ENCODE peak calls at places on chromosomes 5 and 9, in nine cellular contexts. X, Z, M, I, G, K, P, L and A are unnamed samples. For H3K4me1, the result is how much of the 10 kb centered on the place peaks cover.

GRCh38 chr5:74109344-74109743 is 483.3 kb downstream of the ARHGEF28 start:
- DNase-seq in L (no peak), X (no peak), P (no peak), Z (peak), I (no peak), G (peak), M (no peak), K (no peak), A (no peak)

GRCh38 chr5:87127426-87127825 is 140.3 kb upstream of the RASA1 start:
- DNase-seq in G (no peak), X (no peak), M (peak), K (no peak), Z (no peak), I (no peak), P (no peak), L (no peak), A (peak)

GRCh38 chr5:36502608-36503007 is 103.8 kb upstream of the SLC1A3 start:
- DNase-seq in P (no peak), L (no peak), K (no peak), I (no peak), Z (no peak), M (peak), X (no peak), G (no peak), A (peak)

GRCh38 chr9:109248133-109248581 is 72.7 kb downstream of the EPB41L4B start:
- DNase-seq in P (no peak), K (no peak), G (no peak), Z (no peak), I (peak), X (no peak), M (peak), L (peak), A (no peak)

GRCh38 chr5:83567741-83568530 is 96.4 kb downstream of the VCAN start:
- DNase-seq in Z (no peak), L (no peak), K (no peak), I (no peak), X (no peak), P (peak), M (peak), G (no peak), A (peak)

GRCh38 chr5:103745353-103746065 is 182.9 kb upstream of the NUDT12 start:
- DNase-seq in I (no peak), K (no peak), M (no peak), L (no peak), Z (no peak), P (no peak), X (no peak), G (no peak), A (no peak)

GRCh38 chr5:127313847-127314473 is 23.4 kb downstream of the MEGF10 start:
- DNase-seq in G (peak), Z (peak), L (peak), I (peak), P (peak), M (peak), X (peak), K (peak), A (peak)

GRCh38 chr9:91034976-91035824 is 233.6 kb downstream of the SYK start:
- DNase-seq in X (peak), Z (no peak), L (no peak), I (no peak), K (no peak), G (no peak), M (peak), P (peak), A (no peak)

GRCh38 chr9:76602191-76602590 is 143.2 kb downstream of the GCNT1 start:
- DNase-seq in Z (no peak), M (no peak), L (no peak), X (no peak), G (no peak), K (no peak), P (no peak), I (no peak), A (no peak)

GRCh38 chr5:150342583-150342982 is 14.9 kb upstream of the TCOF1 start:
- DNase-seq in Z (no peak), X (no peak), M (no peak), P (peak), L (no peak), K (no peak), I (no peak), G (no peak), A (no peak)

GRCh38 chr5:143014017-143014651 is 244.0 kb downstream of the ARHGAP26 start:
- DNase-seq in G (peak), M (peak), L (peak), K (no peak), P (no peak), I (no peak), Z (peak), X (peak), A (peak)

GRCh38 chr9:22147818-22148573 is 138.9 kb upstream of the CDKN2B start:
- DNase-seq in P (no peak), I (no peak), M (peak), Z (no peak), X (no peak), K (peak), L (no peak), G (no peak), A (peak)

GRCh38 chr5:114544561-114544960 is 182.7 kb downstream of the KCNN2 start:
- DNase-seq in P (no peak), X (no peak), Z (no peak), G (peak), L (no peak), M (no peak), I (peak), K (no peak), A (no peak)

GRCh38 chr5:110625376-110625999 is 101.0 kb downstream of the TMEM232 start:
- DNase-seq in G (peak), X (peak), K (peak), M (peak), I (peak), Z (peak), L (peak), P (peak), A (peak)

GRCh38 chr5:76818844-76819831 is at the start of gene F2RL1:
- DNase-seq in G (peak), Z (peak), M (peak), K (peak), X (no peak), P (peak), I (peak), L (peak), A (peak)

GRCh38 chr5:96463106-96463505 is 30.1 kb upstream of the PCSK1 start:
- DNase-seq in K (no peak), Z (no peak), P (no peak), M (no peak), I (no peak), G (no peak), X (no peak), L (no peak), A (no peak)

GRCh38 chr5:58184910-58185309 is 275.0 kb downstream of the PLK2 start:
- DNase-seq in Z (no peak), L (no peak), I (no peak), M (peak), P (no peak), K (no peak), G (no peak), X (no peak), A (peak)

GRCh38 chr5:58185397-58186195 is 274.3 kb downstream of the PLK2 start:
- DNase-seq in M (peak), K (no peak), X (no peak), Z (no peak), G (no peak), I (no peak), L (no peak), P (no peak), A (peak)

GRCh38 chr5:58191451-58191850 is 268.4 kb downstream of the PLK2 start:
- DNase-seq in L (no peak), P (no peak), K (no peak), X (no peak), Z (no peak), I (no peak), M (no peak), G (no peak), A (peak)

GRCh38 chr5:58187473-58188286 is 272.2 kb downstream of the PLK2 start:
- DNase-seq in X (no peak), L (no peak), P (no peak), M (no peak), K (no peak), Z (no peak), I (no peak), G (no peak), A (peak)

DNA sequence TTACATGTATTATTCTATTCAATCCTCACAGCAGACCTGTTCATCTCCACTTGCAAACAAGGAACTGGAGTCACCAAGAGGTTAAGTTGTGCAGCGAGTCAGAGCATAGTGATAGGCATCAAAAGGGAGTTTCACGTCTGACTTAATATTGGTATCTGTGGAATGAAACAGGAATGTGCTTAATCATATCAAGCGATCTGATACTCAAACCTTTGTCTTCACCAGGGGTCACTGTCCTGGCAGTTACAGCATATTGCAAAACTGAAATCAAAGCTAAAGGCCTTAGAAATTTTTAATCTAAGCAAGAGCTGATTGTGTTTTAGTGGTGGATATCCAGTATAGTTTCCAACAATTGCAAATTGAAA is 271.6 kb downstream of the PLK2 start:
- DNase-seq in Z (peak), K (peak), M (peak), I (peak), L (no peak), G (peak), P (no peak), X (no peak), A (peak)
- H3K4me3 ChIP-seq in Z (no peak), K (no peak), M (no peak), I (no peak), L (no peak), G (no peak), P (no peak), X (no peak), A (peak)

GRCh38 chr9:17863213-17863883 is 284.5 kb downstream of the SH3GL2 start:
- DNase-seq in Z (no peak), K (no peak), G (no peak), X (no peak), I (no peak), L (no peak), P (no peak), M (no peak), A (no peak)
- H3K4me1 ChIP-seq in Z (under half), K (under half), G (under half), X (under half), I (under half), L (under half), P (under half), M (under half), A (under half)

DNA sequence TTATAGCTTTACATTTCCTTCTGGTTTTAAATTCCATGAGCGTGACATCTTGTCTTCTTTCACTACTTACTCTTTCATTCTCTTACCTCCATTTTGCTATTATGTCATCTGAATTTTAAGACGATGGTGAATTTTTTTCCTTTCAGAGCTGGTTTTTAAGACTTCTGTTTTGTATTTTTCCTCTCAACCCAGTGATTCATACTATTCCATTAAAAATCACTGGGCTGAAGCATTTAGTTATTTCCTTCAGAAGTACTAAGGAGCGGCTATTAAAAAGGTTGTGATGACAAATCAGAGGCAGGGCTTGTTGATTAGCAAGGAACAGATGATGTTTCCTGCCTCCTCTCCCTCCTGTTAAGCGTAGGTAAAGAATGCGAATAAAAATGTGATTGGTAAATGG is 16.5 kb downstream of the AGXT2 start:
- DNase-seq in I (no peak), G (no peak), P (no peak), M (peak), K (no peak), L (no peak), Z (peak), X (no peak), A (no peak)
- TF ChIP-seq EZH2phosphoT487 in I (no peak), G (no peak), P (no peak), M (no peak), K (no peak), L (no peak), Z (no peak), X (no peak), A (no peak)

DNA sequence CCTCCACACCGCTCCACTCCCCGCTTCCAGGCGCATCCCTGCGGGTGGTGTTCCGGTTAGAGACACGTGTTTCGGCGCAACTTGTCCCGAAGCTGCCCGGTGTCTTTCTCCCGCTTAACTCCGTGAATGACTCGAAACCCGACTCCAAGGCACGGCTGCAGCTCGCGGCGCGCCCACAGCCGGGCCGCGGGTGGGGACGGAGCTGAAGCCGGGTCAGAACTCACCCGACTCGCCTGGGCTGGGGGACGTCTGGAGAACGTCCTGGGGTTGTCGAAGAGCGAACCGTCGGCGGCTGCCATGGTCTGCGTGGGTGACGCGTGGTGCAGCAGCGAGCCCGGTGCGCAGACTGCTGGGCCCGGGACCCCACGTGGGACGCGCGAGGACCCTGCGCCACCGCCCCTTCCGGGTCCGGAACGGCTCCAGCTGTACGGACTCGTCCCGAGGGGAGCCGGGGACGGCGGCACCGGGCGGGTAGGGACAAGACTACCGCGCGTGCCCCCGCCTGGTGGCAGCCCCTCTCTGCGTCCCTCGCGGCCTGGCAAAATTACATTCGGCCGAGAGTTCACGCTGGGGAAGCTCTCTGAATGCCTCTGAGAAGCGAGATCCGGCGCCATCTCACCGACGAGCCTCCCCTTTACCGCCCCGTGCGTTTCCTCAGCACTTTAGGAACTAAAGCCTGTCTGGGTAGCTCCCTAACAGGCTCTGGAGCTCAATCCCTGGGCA is at the start of gene DDX31:
- DNase-seq in L (peak), K (peak), G (peak), X (peak), M (peak), I (peak), Z (peak), P (peak), A (peak)
- H3K4me3 ChIP-seq in L (peak), K (peak), G (peak), X (peak), M (peak), I (peak), Z (peak), P (peak), A (peak)

DNA sequence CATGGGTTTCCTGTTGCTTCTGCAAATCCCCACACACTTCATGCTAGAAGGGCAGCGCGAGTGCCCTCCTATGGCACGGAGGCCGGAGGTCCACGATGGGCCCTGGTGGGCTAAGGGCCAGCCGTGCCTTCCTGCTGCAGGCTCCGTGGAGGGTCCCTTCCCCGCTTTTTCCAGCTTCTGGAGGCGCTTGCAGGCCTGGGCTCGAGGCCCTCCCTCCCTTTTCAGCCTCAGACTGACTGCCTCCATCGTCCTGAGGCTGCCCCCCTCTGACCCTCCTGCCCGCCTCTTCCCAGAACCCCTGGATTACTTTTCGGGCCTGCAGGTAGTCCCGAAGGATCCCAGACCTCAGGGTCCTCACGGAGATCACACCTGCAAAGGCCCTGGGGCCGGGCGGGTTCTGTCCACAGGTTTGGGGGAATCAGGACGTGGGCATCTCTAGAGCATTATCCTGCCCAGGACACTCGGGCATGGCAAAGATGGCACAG is 3.2 kb upstream of the TERT start:
- DNase-seq in X (no peak), I (peak), P (no peak), G (no peak), L (no peak), K (no peak), Z (no peak), M (no peak), A (no peak)
- H3K4me1 ChIP-seq in X (half or more), I (under half), P (under half), G (under half), L (under half), K (under half), Z (under half), M (under half), A (under half)

GRCh38 chr5:56829137-56829536 is 13.8 kb downstream of the MAP3K1 start:
- DNase-seq in G (no peak), X (no peak), M (no peak), K (peak), L (no peak), Z (no peak), P (peak), I (no peak), A (peak)
- TF ChIP-seq EZH2phosphoT487 in G (no peak), X (no peak), M (no peak), K (no peak), L (no peak), Z (no peak), P (no peak), I (no peak), A (no peak)

GRCh38 chr5:171128136-171128535 is 180.9 kb upstream of the TLX3 start:
- DNase-seq in Z (no peak), M (no peak), P (no peak), G (no peak), I (no peak), X (no peak), L (no peak), K (no peak), A (no peak)

GRCh38 chr5:171129308-171129707 is 179.7 kb upstream of the TLX3 start:
- DNase-seq in I (no peak), X (no peak), Z (peak), K (no peak), G (peak), M (no peak), P (no peak), L (no peak), A (no peak)

GRCh38 chr5:171127314-171127713 is 181.7 kb upstream of the TLX3 start:
- DNase-seq in G (no peak), M (peak), K (no peak), X (no peak), L (no peak), I (no peak), Z (no peak), P (no peak), A (no peak)

DNA sequence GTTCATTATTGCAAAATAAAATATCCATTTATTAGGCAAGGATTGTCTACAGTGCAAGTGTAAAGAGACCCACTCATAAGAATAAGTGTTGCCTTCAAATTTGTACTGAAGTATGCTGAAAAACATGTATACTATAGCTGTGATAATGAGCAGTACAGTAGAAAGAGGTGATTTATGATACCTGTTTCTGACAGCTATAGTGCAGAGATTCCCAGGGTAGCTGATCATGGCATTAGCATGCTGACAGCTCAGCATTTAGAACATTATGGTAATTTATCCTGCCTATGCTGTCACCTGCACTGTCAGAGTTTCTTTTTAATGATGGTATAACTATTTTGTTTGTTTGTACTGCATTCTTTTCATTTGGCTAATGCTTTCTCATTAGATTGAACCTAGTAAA is 177.5 kb upstream of the TLX3 start:
- DNase-seq in M (no peak), L (no peak), G (no peak), K (no peak), X (no peak), Z (no peak), P (no peak), I (no peak), A (no peak)
- H3K4me3 ChIP-seq in M (no peak), L (no peak), G (no peak), K (no peak), X (no peak), Z (no peak), P (no peak), I (no peak), A (no peak)

GRCh38 chr5:14189680-14190079 is 46.5 kb downstream of the TRIO start:
- DNase-seq in L (no peak), G (no peak), K (no peak), P (no peak), Z (no peak), M (no peak), X (no peak), I (no peak), A (no peak)
- H3K4me1 ChIP-seq in L (half or more), G (under half), K (half or more), P (under half), Z (half or more), M (half or more), X (under half), I (under half), A (half or more)

GRCh38 chr9:36861528-36862205 is 172.4 kb downstream of the PAX5 start:
- DNase-seq in M (no peak), I (no peak), Z (no peak), G (no peak), L (no peak), P (no peak), K (no peak), X (no peak), A (no peak)
- TF ChIP-seq EZH2phosphoT487 in M (no peak), I (no peak), Z (no peak), G (no peak), L (no peak), P (no peak), K (no peak), X (no peak), A (no peak)